ENCODE peak calls at places on chromosomes 16 and 17, in four cellular contexts. F is naive thymus-derived CD8-positive, alpha-beta T cell; K is T-helper 9 cell; Z is GM04503. V is an unnamed sample.

GRCh38 chr16:30131869-30132475 is 9.0 kb upstream of the MAPK3 start:
- DNase-seq in F (no peak), K (no peak), Z (no peak), V (no peak)

GRCh38 chr16:88317619-88317977 is 65.2 kb upstream of the ZNF469 start:
- DNase-seq in F (no peak), K (no peak), Z (peak; percentile 71), V (no peak)

GRCh38 chr16:20851601-20852000 is 45.3 kb downstream of the REXO5 start:
- DNase-seq in F (no peak), K (no peak), Z (peak; percentile 84), V (peak; percentile 26)

GRCh38 chr16:642189-643049 is 791 bp downstream of the MCRIP2 start:
- DNase-seq in F (no peak), K (no peak), Z (no peak), V (peak; percentile 15)

GRCh38 chr17:16215002-16215272 is 397 bp downstream of the NCOR1 start:
- DNase-seq in F (no peak), K (no peak), Z (no peak), V (no peak)

GRCh38 chr17:56608941-56609340 is 15.4 kb downstream of the NOG start:
- DNase-seq in F (no peak), K (no peak), Z (no peak), V (no peak)

GRCh38 chr17:60165976-60166375 is 16.2 kb downstream of the CA4 start:
- DNase-seq in F (no peak), K (no peak), Z (no peak), V (no peak)

GRCh38 chr16:78523212-78523995 is 423.9 kb downstream of the WWOX start:
- DNase-seq in F (no peak), K (no peak), Z (no peak), V (no peak)

GRCh38 chr17:44078412-44078811 is 7.9 kb downstream of the G6PC3 start:
- DNase-seq in F (no peak), K (no peak), Z (no peak), V (no peak)

GRCh38 chr17:62876664-62877411 is 68.7 kb upstream of the MARCHF10 start:
- DNase-seq in F (no peak), K (no peak), Z (no peak), V (no peak)

GRCh38 chr17:76076765-76077581 is 2.0 kb upstream of the ZACN start:
- DNase-seq in F (peak; percentile 81), K (peak; percentile 17), Z (no peak), V (no peak)

GRCh38 chr17:17063546-17064122 is 21.4 kb downstream of the MPRIP start:
- DNase-seq in F (no peak), K (no peak), Z (no peak), V (peak; percentile 23)

GRCh38 chr16:1407749-1408148 is 6.8 kb downstream of the UNKL start:
- DNase-seq in F (no peak), K (no peak), Z (peak; percentile 11), V (no peak)

GRCh38 chr17:32519769-32520701 is 33.2 kb downstream of the CDK5R1 start:
- DNase-seq in F (peak; percentile 61), K (no peak), Z (no peak), V (no peak)

GRCh38 chr17:79020631-79021301 is 3.2 kb upstream of the C1QTNF1 start:
- DNase-seq in F (no peak), K (no peak), Z (no peak), V (no peak)

GRCh38 chr16:20707461-20707860 is 10.0 kb upstream of the ACSM1 start:
- DNase-seq in F (no peak), K (no peak), Z (no peak), V (no peak)

GRCh38 chr16:2973081-2973480 is 3.9 kb downstream of the PAQR4 start:
- DNase-seq in F (no peak), K (no peak), Z (no peak), V (no peak)

GRCh38 chr16:23520500-23520899 is 10.2 kb upstream of the GGA2 start:
- DNase-seq in F (no peak), K (no peak), Z (no peak), V (peak; percentile 16)

GRCh38 chr17:73356561-73357170 is 44.9 kb upstream of the CDC42EP4 start:
- DNase-seq in F (no peak), K (no peak), Z (no peak), V (no peak)

GRCh38 chr16:83722501-83723183 is 85.1 kb upstream of the HSBP1 start:
- DNase-seq in F (no peak), K (no peak), Z (no peak), V (no peak)

V was measured in GF-D8.